ENCODE peak calls at places on chromosomes 7 and 10, in five cellular contexts. H, O, C, I and B are unnamed samples.

GRCh38 chr7:43906327-43907010 is at the start of gene URGCP:
- DNase-seq in H (peak), O (peak), C (peak), I (peak), B (peak)

GRCh38 chr10:61832866-61833481 is 68.5 kb upstream of the ARID5B start:
- DNase-seq in H (peak), O (no peak), C (no peak), I (no peak), B (no peak)

GRCh38 chr7:80552304-80552703 is 40.4 kb upstream of the GNAT3 start:
- DNase-seq in H (peak), O (no peak), C (no peak), I (no peak), B (no peak)

GRCh38 chr10:119812684-119813083 is 60.0 kb downstream of the MCMBP start:
- DNase-seq in H (peak), O (no peak), C (no peak), I (no peak), B (no peak)

GRCh38 chr10:124916098-124916584 is 25.8 kb upstream of the ZRANB1 start:
- DNase-seq in H (peak), O (no peak), C (no peak), I (no peak), B (no peak)

GRCh38 chr7:24587853-24588252 is 14.6 kb downstream of the PALS2 start:
- DNase-seq in H (no peak), O (peak), C (peak), I (no peak), B (no peak)

GRCh38 chr10:95121904-95122303 is 52.6 kb upstream of the CYP2C8 start:
- DNase-seq in H (peak), O (no peak), C (no peak), I (no peak), B (no peak)

GRCh38 chr10:29237786-29238185 is 51.1 kb upstream of the LYZL1 start:
- DNase-seq in H (peak), O (no peak), C (no peak), I (no peak), B (no peak)

GRCh38 chr10:103193107-103193819 is at the start of gene NT5C2:
- DNase-seq in H (peak), O (peak), C (peak), I (peak), B (peak)

GRCh38 chr10:5159126-5159525 is 25.8 kb downstream of the AKR1C8 start:
- DNase-seq in H (peak), O (no peak), C (no peak), I (no peak), B (no peak)

GRCh38 chr7:118153551-118154177 is 30.3 kb upstream of the LSM8 start:
- DNase-seq in H (peak), O (peak), C (peak), I (no peak), B (peak)

GRCh38 chr10:79018591-79019011 is 50.2 kb upstream of the ZMIZ1 start:
- DNase-seq in H (peak), O (no peak), C (no peak), I (no peak), B (no peak)

GRCh38 chr7:151131284-151131621 is 36.2 kb downstream of the GBX1 start:
- DNase-seq in H (no peak), O (no peak), C (no peak), I (no peak), B (no peak)

GRCh38 chr7:123749537-123749857 is 694 bp upstream of the WASL start:
- DNase-seq in H (peak), O (peak), C (peak), I (no peak), B (peak)

GRCh38 chr10:132064771-132065437 is 842 bp upstream of the JAKMIP3 start:
- DNase-seq in H (no peak), O (no peak), C (no peak), I (no peak), B (no peak)

GRCh38 chr10:80612261-80612660 is 74.6 kb downstream of the SH2D4B start:
- DNase-seq in H (no peak), O (no peak), C (no peak), I (no peak), B (no peak)

GRCh38 chr10:683448-684071 is 5.9 kb downstream of the DIP2C start:
- DNase-seq in H (peak), O (no peak), C (no peak), I (no peak), B (no peak)

GRCh38 chr7:115693779-115694178 is 336.8 kb downstream of the TFEC start:
- DNase-seq in H (no peak), O (no peak), C (no peak), I (no peak), B (no peak)

GRCh38 chr7:96069361-96069760 is 252.5 kb downstream of the SLC25A13 start:
- DNase-seq in H (no peak), O (no peak), C (no peak), I (no peak), B (no peak)

GRCh38 chr7:26705567-26705966 is 158.8 kb downstream of the SKAP2 start:
- DNase-seq in H (peak), O (no peak), C (no peak), I (no peak), B (no peak)

GRCh38 chr7:131633342-131633843 is 77.0 kb upstream of the PODXL start:
- DNase-seq in H (peak), O (no peak), C (no peak), I (no peak), B (no peak)

GRCh38 chr10:24762161-24762924 is 38.7 kb upstream of the ARHGAP21 start:
- DNase-seq in H (peak), O (no peak), C (no peak), I (no peak), B (no peak)

GRCh38 chr7:73761854-73762658 is 8.0 kb downstream of the CLDN3 start:
- DNase-seq in H (no peak), O (no peak), C (no peak), I (no peak), B (no peak)

GRCh38 chr7:945556-946255 is 8.8 kb downstream of the ADAP1 start:
- DNase-seq in H (no peak), O (no peak), C (no peak), I (no peak), B (no peak)

GRCh38 chr10:1172256-1172975 is 116.2 kb downstream of the WDR37 start:
- DNase-seq in H (no peak), O (no peak), C (no peak), I (no peak), B (no peak)